ENCODE peak calls at places on chromosomes 5 and 9, in six cellular contexts. S is heart right ventricle, H is endothelial cell of umbilical vein, M is lung, X is osteoblast, A is fibroblast of lung. R is an unnamed sample.

GRCh38 chr5:111997308-111998159 is 240.5 kb upstream of the NREP start:
- DNase-seq in S (peak; percentile 5), H (no peak), M (no peak), X (peak; percentile 93), A (peak; percentile 99), R (peak; percentile 98)

GRCh38 chr9:134458111-134458845 is 132.0 kb downstream of the RXRA start:
- DNase-seq in S (peak; percentile 36), H (no peak), M (no peak), X (peak; percentile 96), A (peak; percentile 21), R (no peak)

GRCh38 chr5:150642567-150642927 is 2.1 kb downstream of the SYNPO start:
- DNase-seq in S (peak; percentile 86), H (peak; percentile 84), M (peak; percentile 85), X (peak; percentile 95), A (peak; percentile 85), R (peak; percentile 63)

GRCh38 chr5:112529525-112529924 is 110.4 kb upstream of the EPB41L4A start:
- DNase-seq in S (no peak), H (peak; percentile 46), M (no peak), X (no peak), A (no peak), R (peak; percentile 13)

GRCh38 chr9:36632892-36633291 is 60.2 kb downstream of the MELK start:
- DNase-seq in S (no peak), H (peak; percentile 51), M (no peak), X (no peak), A (peak; percentile 61), R (peak; percentile 2)

GRCh38 chr5:13278148-13278547 is 666.3 kb downstream of the DNAH5 start:
- DNase-seq in S (no peak), H (no peak), M (no peak), X (no peak), A (no peak), R (no peak)

GRCh38 chr5:173396311-173396993 is 68.2 kb upstream of the STC2 start:
- DNase-seq in S (no peak), H (no peak), M (no peak), X (no peak), A (no peak), R (no peak)

GRCh38 chr5:141529873-141530272 is 41.0 kb downstream of the PCDHGC5 start:
- DNase-seq in S (no peak), H (no peak), M (no peak), X (no peak), A (no peak), R (no peak)

GRCh38 chr9:29775491-29775890 is 2202.2 kb upstream of the C9orf72 start:
- DNase-seq in S (no peak), H (no peak), M (no peak), X (no peak), A (no peak), R (no peak)

GRCh38 chr5:168023190-168023589 is 268.3 kb upstream of the WWC1 start:
- DNase-seq in S (peak; percentile 70), H (no peak), M (no peak), X (no peak), A (peak; percentile 15), R (no peak)

GRCh38 chr9:22052376-22052945 is 43.4 kb upstream of the CDKN2B start:
- DNase-seq in S (no peak), H (peak; percentile 94), M (no peak), X (peak; percentile 41), A (peak; percentile 94), R (peak; percentile 98)

GRCh38 chr5:37090781-37091180 is 158.4 kb downstream of the CPLANE1 start:
- DNase-seq in S (no peak), H (no peak), M (no peak), X (no peak), A (peak; percentile 50), R (no peak)

GRCh38 chr9:91071185-91071990 is 269.8 kb downstream of the SYK start:
- DNase-seq in S (no peak), H (peak; percentile 26), M (no peak), X (peak; percentile 87), A (peak; percentile 94), R (peak; percentile 64)

GRCh38 chr5:140251527-140251973 is 51.4 kb downstream of the PFDN1 start:
- DNase-seq in S (no peak), H (peak; percentile 89), M (no peak), X (peak; percentile 95), A (peak; percentile 44), R (peak; percentile 82)

GRCh38 chr9:16879416-16879815 is 8.9 kb upstream of the BNC2 start:
- DNase-seq in S (no peak), H (no peak), M (no peak), X (no peak), A (peak; percentile 61), R (no peak)

GRCh38 chr5:132425009-132425937 is 55.8 kb downstream of the SLC22A5 start:
- DNase-seq in S (no peak), H (no peak), M (no peak), X (peak; percentile 90), A (peak; percentile 75), R (peak; percentile 84)

GRCh38 chr5:133053463-133053862 is 1.6 kb downstream of the HSPA4 start:
- DNase-seq in S (no peak), H (no peak), M (no peak), X (no peak), A (no peak), R (no peak)

GRCh38 chr9:128420651-128421473 is at the start of gene CERCAM:
- DNase-seq in S (peak; percentile 54), H (peak; percentile 50), M (peak; percentile 33), X (peak; percentile 98), A (no peak), R (peak; percentile 40)

GRCh38 chr9:98708103-98708932 is 417 bp downstream of the GABBR2 start:
- DNase-seq in S (no peak), H (peak; percentile 14), M (no peak), X (peak; percentile 75), A (no peak), R (no peak)

GRCh38 chr5:104452554-104452953 is 890.0 kb upstream of the NUDT12 start:
- DNase-seq in S (no peak), H (no peak), M (no peak), X (no peak), A (no peak), R (no peak)

GRCh38 chr5:98468188-98468869 is 305.1 kb upstream of the RGMB start:
- DNase-seq in S (no peak), H (peak; percentile 62), M (no peak), X (no peak), A (peak; percentile 81), R (peak; percentile 90)

GRCh38 chr9:131228988-131229387 is 47.3 kb downstream of the FAM78A start:
- DNase-seq in S (no peak), H (peak; percentile 31), M (no peak), X (peak; percentile 65), A (peak; percentile 86), R (no peak)

GRCh38 chr9:114108016-114108833 is 9.1 kb upstream of the KIF12 start:
- DNase-seq in S (peak; percentile 70), H (peak; percentile 74), M (peak; percentile 76), X (peak; percentile 98), A (peak; percentile 76), R (peak; percentile 36)

GRCh38 chr5:176812269-176813259 is 2.2 kb downstream of the UNC5A start:
- DNase-seq in S (no peak), H (peak; percentile 30), M (no peak), X (peak; percentile 96), A (no peak), R (no peak)
- TF ChIP-seq CTCF in S (peak; percentile 41), H (peak; percentile 52), M (no peak), X (peak; percentile 38), A (peak; percentile 46), R (peak; percentile 58)

GRCh38 chr9:34502471-34503335 is 20.1 kb downstream of the ENHO start:
- DNase-seq in S (no peak), H (no peak), M (no peak), X (peak; percentile 65), A (no peak), R (no peak)

GRCh38 chr9:34501372-34501771 is 21.4 kb downstream of the ENHO start:
- DNase-seq in S (no peak), H (no peak), M (no peak), X (peak; percentile 67), A (no peak), R (no peak)

GRCh38 chr9:34500623-34501267 is 22.0 kb downstream of the ENHO start:
- DNase-seq in S (peak; percentile 66), H (peak; percentile 46), M (peak; percentile 70), X (no peak), A (peak; percentile 27), R (peak; percentile 44)

GRCh38 chr9:34503406-34503805 is 19.4 kb downstream of the ENHO start:
- DNase-seq in S (no peak), H (no peak), M (no peak), X (peak; percentile 38), A (no peak), R (no peak)

DNA sequence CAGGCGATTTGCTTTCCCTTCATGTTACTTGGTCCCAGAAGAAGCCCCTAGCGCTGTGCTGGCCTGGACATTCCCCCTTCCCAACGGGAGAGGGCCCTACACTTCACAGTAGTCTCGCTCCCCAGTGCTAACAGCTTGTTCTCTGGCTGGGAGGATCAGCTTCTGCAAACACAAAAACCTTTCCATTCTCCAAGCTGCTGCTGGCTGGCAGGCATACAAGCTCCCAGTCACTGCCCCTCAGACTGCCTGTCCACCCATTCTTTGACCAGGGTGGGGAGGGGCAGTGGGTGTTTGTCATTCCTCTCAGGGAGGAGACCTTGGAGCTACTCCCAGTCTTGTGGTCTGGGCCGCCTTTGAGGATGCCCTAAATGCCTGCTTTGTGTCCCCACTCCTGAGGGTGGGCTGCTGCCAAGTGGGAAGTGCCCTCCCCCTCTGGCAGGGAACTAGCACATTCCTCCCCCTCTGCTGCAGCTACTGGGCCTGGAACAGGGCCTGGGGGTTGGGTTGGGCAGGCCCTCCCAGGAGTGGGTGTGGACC is 20.8 kb downstream of the ENHO start:
- DNase-seq in S (peak; percentile 64), H (peak; percentile 39), M (peak; percentile 75), X (peak; percentile 85), A (peak; percentile 64), R (no peak)
- H3K4me1 ChIP-seq in S (no peaks in the 10 kb centered on the region), H (peaks cover under 1% of the 10 kb centered on the region), M (no peaks in the 10 kb centered on the region), X (peaks cover 6% of the 10 kb centered on the region), A (no peaks in the 10 kb centered on the region), R (peaks cover 6% of the 10 kb centered on the region)

GRCh38 chr9:117622347-117622746 is 81.9 kb upstream of the TLR4 start:
- DNase-seq in S (no peak), H (peak; percentile 11), M (no peak), X (no peak), A (no peak), R (no peak)
- TF ChIP-seq CTCF in S (no peak), H (no peak), M (no peak), X (peak; percentile 15), A (no peak), R (no peak)

GRCh38 chr5:83683836-83684235 is 36.8 kb downstream of the HAPLN1 start:
- DNase-seq in S (no peak), H (no peak), M (no peak), X (no peak), A (no peak), R (no peak)

GRCh38 chr5:83688321-83688720 is 32.3 kb downstream of the HAPLN1 start:
- DNase-seq in S (no peak), H (no peak), M (no peak), X (no peak), A (no peak), R (no peak)
- H3K4me1 ChIP-seq in S (no peaks in the 10 kb centered on the region), H (no peaks in the 10 kb centered on the region), M (no peaks in the 10 kb centered on the region), X (no peaks in the 10 kb centered on the region), A (no peaks in the 10 kb centered on the region), R (no peaks in the 10 kb centered on the region)

DNA sequence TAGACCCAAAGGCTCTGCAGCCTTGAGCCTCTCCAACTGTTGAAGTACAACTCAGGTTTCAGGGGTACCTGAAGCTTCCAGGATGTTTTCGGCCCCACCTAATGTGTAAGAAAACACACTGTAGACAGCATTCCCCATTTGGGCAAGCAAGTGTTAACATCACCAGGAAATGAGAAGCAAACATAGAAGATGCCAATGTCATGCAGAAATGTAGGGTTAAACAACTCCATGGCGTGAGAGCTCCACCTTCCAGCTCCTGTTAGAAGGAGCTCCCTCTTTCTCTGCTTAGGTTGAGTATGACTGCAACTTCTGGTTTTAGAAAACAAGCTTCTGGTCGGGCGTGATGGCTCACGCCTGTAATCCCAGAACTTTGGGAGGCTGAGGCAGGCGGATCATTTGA is 31.0 kb upstream of the DENND1A start:
- DNase-seq in S (no peak), H (no peak), M (no peak), X (no peak), A (no peak), R (no peak)
- TF ChIP-seq CTCF in S (no peak), H (no peak), M (no peak), X (no peak), A (no peak), R (no peak)